ENCODE peak calls at places on chromosomes 7 and 10, in five cellular contexts. One of them, this sample, is unnamed.

GRCh38 chr7:30466266-30466665 is 12.3 kb downstream of the NOD1 start:
- DNase-seq in glutamatergic neuron: no peak
- DNase-seq in GM13976: no peak
- DNase-seq in lower lobe of right lung: no peak
- DNase-seq in BE2C: no peak
- DNase-seq in this sample: no peak

GRCh38 chr10:36515313-36515712 is 610.1 kb upstream of the ANKRD30A start:
- DNase-seq in lower lobe of right lung: no peak
- DNase-seq in GM13976: no peak
- DNase-seq in glutamatergic neuron: no peak
- DNase-seq in BE2C: peak
- DNase-seq in this sample: no peak

GRCh38 chr7:16396766-16397496 is 24.4 kb downstream of the CRPPA start:
- DNase-seq in GM13976: no peak
- DNase-seq in glutamatergic neuron: no peak
- DNase-seq in BE2C: no peak
- DNase-seq in lower lobe of right lung: no peak
- DNase-seq in this sample: no peak

GRCh38 chr7:75889223-75889825 is 10.5 kb downstream of the RHBDD2 start:
- DNase-seq in lower lobe of right lung: no peak
- DNase-seq in glutamatergic neuron: no peak
- DNase-seq in BE2C: no peak
- DNase-seq in GM13976: no peak
- DNase-seq in this sample: no peak

GRCh38 chr10:89278034-89278535 is 23.8 kb upstream of the IFIT2 start:
- DNase-seq in GM13976: no peak
- DNase-seq in glutamatergic neuron: no peak
- DNase-seq in lower lobe of right lung: no peak
- DNase-seq in BE2C: peak
- DNase-seq in this sample: no peak

GRCh38 chr7:115024276-115024675 is 102.4 kb downstream of the MDFIC start:
- DNase-seq in BE2C: no peak
- DNase-seq in glutamatergic neuron: no peak
- DNase-seq in lower lobe of right lung: no peak
- DNase-seq in GM13976: no peak
- DNase-seq in this sample: no peak

GRCh38 chr7:115406216-115406615 is 484.3 kb downstream of the MDFIC start:
- DNase-seq in GM13976: no peak
- DNase-seq in lower lobe of right lung: no peak
- DNase-seq in glutamatergic neuron: no peak
- DNase-seq in BE2C: no peak
- DNase-seq in this sample: no peak

GRCh38 chr10:70212277-70212676 is 21.0 kb downstream of the PPA1 start:
- DNase-seq in lower lobe of right lung: no peak
- DNase-seq in BE2C: no peak
- DNase-seq in glutamatergic neuron: no peak
- DNase-seq in GM13976: no peak
- DNase-seq in this sample: no peak

GRCh38 chr10:130936844-130937243 is 374.7 kb downstream of the TCERG1L start:
- DNase-seq in GM13976: no peak
- DNase-seq in lower lobe of right lung: no peak
- DNase-seq in glutamatergic neuron: no peak
- DNase-seq in BE2C: no peak
- DNase-seq in this sample: no peak

GRCh38 chr10:132697568-132698200 is 88.3 kb downstream of the NKX6-2 start:
- DNase-seq in glutamatergic neuron: no peak
- DNase-seq in GM13976: no peak
- DNase-seq in lower lobe of right lung: peak
- DNase-seq in BE2C: no peak
- DNase-seq in this sample: no peak

GRCh38 chr7:23472556-23472955 is 2.3 kb upstream of the IGF2BP3 start:
- DNase-seq in BE2C: no peak
- DNase-seq in glutamatergic neuron: no peak
- DNase-seq in GM13976: no peak
- DNase-seq in lower lobe of right lung: no peak
- DNase-seq in this sample: no peak

GRCh38 chr10:55400075-55400474 is 599.0 kb upstream of the PCDH15 start:
- DNase-seq in lower lobe of right lung: no peak
- DNase-seq in glutamatergic neuron: no peak
- DNase-seq in BE2C: no peak
- DNase-seq in GM13976: no peak
- DNase-seq in this sample: no peak

GRCh38 chr10:25758041-25758457 is 176.0 kb upstream of the MYO3A start:
- DNase-seq in lower lobe of right lung: no peak
- DNase-seq in BE2C: peak
- DNase-seq in glutamatergic neuron: peak
- DNase-seq in GM13976: peak
- DNase-seq in this sample: peak

GRCh38 chr10:76020629-76021028 is 589.2 kb downstream of the LRMDA start:
- DNase-seq in glutamatergic neuron: no peak
- DNase-seq in lower lobe of right lung: no peak
- DNase-seq in GM13976: no peak
- DNase-seq in BE2C: no peak
- DNase-seq in this sample: no peak

GRCh38 chr10:132296671-132297443 is 10.9 kb downstream of the STK32C start:
- DNase-seq in BE2C: no peak
- DNase-seq in glutamatergic neuron: peak
- DNase-seq in lower lobe of right lung: no peak
- DNase-seq in GM13976: no peak
- DNase-seq in this sample: no peak

GRCh38 chr7:149820622-149821190 is 17.5 kb upstream of the ZNF862 start:
- DNase-seq in BE2C: no peak
- DNase-seq in lower lobe of right lung: peak
- DNase-seq in GM13976: no peak
- DNase-seq in glutamatergic neuron: peak
- DNase-seq in this sample: no peak

GRCh38 chr7:95794917-95795515 is 22.7 kb downstream of the DYNC1I1 start:
- DNase-seq in lower lobe of right lung: no peak
- DNase-seq in glutamatergic neuron: no peak
- DNase-seq in GM13976: no peak
- DNase-seq in BE2C: peak
- DNase-seq in this sample: peak

GRCh38 chr10:69685802-69686585 is 55.9 kb downstream of the FAM241B start:
- DNase-seq in lower lobe of right lung: peak
- DNase-seq in BE2C: peak
- DNase-seq in glutamatergic neuron: no peak
- DNase-seq in GM13976: no peak
- DNase-seq in this sample: no peak

GRCh38 chr7:26155531-26156375 is 3.8 kb downstream of the NFE2L3 start:
- DNase-seq in BE2C: no peak
- DNase-seq in lower lobe of right lung: no peak
- DNase-seq in GM13976: no peak
- DNase-seq in glutamatergic neuron: no peak
- DNase-seq in this sample: no peak

DNA sequence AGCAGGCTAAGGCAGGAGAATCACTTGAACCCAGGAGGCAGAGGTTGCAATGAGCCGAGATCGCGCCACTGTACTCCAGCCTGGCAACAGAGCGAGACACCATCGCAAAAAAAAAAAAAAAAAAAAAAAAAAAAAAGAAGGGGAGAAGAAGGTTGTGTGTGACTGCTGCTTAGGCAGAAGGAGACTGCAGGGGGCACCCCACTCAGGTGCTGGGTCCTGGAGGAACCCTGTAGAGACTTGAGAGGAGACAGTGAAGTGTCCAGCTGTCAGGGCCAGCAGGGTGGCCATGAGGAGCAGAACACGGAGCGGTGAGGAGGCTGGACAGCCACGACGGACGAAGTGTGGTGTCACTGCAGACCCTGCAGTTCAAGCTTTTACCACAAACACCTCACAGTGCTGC is 99.0 kb upstream of the NMT2 start:
- DNase-seq in lower lobe of right lung: no peak
- DNase-seq in glutamatergic neuron: no peak
- DNase-seq in BE2C: no peak
- DNase-seq in GM13976: no peak
- DNase-seq in this sample: no peak
- TF ChIP-seq CTCF in lower lobe of right lung: no peak
- TF ChIP-seq CTCF in glutamatergic neuron: no peak
- TF ChIP-seq CTCF in BE2C: no peak
- TF ChIP-seq CTCF in GM13976: no peak
- TF ChIP-seq CTCF in this sample: no peak

GRCh38 chr10:59709472-59710125 is at the start of gene SLC16A9:
- DNase-seq in BE2C: peak
- DNase-seq in lower lobe of right lung: peak
- DNase-seq in GM13976: peak
- DNase-seq in glutamatergic neuron: peak
- DNase-seq in this sample: peak
- TF ChIP-seq CTCF in BE2C: peak
- TF ChIP-seq CTCF in lower lobe of right lung: peak
- TF ChIP-seq CTCF in GM13976: peak
- TF ChIP-seq CTCF in glutamatergic neuron: peak
- TF ChIP-seq CTCF in this sample: no peak

DNA sequence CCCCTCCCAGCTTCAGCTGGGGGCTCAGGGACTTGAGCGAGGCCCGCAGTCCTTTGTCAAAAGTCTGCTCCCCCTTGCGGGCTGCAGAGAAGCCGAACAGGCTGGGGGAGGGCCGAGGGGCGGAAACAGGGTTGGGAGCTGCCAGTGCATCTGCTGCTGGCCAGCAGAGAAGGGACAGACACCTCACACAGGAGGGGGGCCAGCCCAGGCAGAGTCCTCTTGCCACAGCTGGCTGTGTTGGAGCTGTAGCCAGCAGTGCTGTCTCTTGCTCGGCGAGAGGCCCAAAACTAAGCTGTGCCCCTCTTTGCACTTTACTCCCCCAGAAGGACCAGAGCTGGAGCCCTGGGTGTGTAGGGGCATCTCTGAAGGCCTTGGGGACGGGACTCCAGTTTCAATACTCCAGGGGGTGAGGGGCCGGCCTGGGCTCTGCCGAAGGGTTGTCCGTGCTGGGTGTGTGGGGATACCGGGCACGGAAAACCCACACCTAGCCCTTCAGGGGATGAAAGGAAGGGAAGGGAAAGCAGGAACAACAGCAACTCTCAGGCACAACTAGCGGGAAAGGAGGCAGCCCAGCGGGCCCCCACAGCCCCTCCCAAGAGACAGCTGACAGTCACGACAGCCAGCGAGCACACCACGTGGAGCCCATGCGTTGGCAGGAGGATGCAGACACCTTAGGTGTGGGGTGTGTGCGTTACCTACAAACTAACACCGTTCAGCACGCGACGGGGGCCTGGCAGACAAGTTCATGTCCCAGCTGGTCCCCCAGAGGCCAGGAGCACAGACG is 17.8 kb downstream of the YKT6 start:
- DNase-seq in GM13976: no peak
- DNase-seq in BE2C: no peak
- DNase-seq in lower lobe of right lung: peak
- DNase-seq in glutamatergic neuron: peak
- DNase-seq in this sample: peak
- TF ChIP-seq CTCF in GM13976: no peak
- TF ChIP-seq CTCF in BE2C: no peak
- TF ChIP-seq CTCF in lower lobe of right lung: no peak
- TF ChIP-seq CTCF in glutamatergic neuron: no peak
- TF ChIP-seq CTCF in this sample: no peak

DNA sequence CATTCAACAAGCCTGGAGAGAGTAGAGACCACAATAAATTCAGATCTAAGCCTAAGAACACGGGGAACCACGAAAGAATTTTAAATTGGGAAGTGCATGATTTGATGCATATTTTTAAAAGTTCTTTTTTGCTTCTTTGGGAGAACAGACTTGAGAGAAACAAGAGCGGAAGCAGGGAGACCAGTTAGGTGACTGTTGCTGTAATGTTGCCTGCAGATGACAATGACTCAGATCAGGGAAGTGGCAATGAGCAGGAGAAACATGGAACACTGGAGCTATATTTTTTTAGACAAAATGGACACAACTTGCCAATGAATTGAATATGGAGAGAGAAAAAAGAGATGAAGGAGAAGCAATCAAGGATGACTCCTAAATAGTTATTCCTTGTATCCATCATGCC is 125.1 kb downstream of the RAPGEF5 start:
- DNase-seq in lower lobe of right lung: no peak
- DNase-seq in GM13976: no peak
- DNase-seq in BE2C: no peak
- DNase-seq in glutamatergic neuron: no peak
- DNase-seq in this sample: no peak
- TF ChIP-seq CTCF in lower lobe of right lung: no peak
- TF ChIP-seq CTCF in GM13976: no peak
- TF ChIP-seq CTCF in BE2C: no peak
- TF ChIP-seq CTCF in glutamatergic neuron: no peak
- TF ChIP-seq CTCF in this sample: no peak

GRCh38 chr7:139827042-139827441 is 2.0 kb upstream of the TBXAS1 start:
- DNase-seq in BE2C: no peak
- DNase-seq in glutamatergic neuron: no peak
- DNase-seq in lower lobe of right lung: no peak
- DNase-seq in GM13976: no peak
- DNase-seq in this sample: no peak
- TF ChIP-seq CTCF in BE2C: peak
- TF ChIP-seq CTCF in glutamatergic neuron: no peak
- TF ChIP-seq CTCF in lower lobe of right lung: no peak
- TF ChIP-seq CTCF in GM13976: no peak
- TF ChIP-seq CTCF in this sample: no peak

DNA sequence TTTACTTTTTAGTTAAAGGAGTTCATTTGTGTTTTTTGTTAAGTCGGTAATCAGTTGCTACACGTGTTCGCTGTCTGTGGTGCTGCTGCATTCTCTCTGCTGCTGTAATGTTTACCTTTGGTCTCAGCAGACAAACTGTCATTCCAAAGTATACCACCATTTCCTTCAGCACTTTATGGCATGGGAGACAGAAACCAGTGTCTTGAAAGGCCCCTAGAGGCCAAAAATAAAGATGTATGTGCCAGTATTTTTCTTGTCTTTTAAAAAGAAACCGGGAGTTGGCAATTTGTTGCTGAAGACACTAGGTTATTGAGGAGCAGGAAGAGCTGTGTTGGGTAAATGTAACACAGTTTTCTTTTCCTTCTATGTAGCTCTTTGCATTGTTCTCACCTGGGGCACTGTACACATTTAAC is 24.1 kb downstream of the ZNF92 start:
- DNase-seq in glutamatergic neuron: no peak
- DNase-seq in lower lobe of right lung: no peak
- DNase-seq in GM13976: no peak
- DNase-seq in BE2C: no peak
- DNase-seq in this sample: no peak
- TF ChIP-seq CTCF in glutamatergic neuron: no peak
- TF ChIP-seq CTCF in lower lobe of right lung: no peak
- TF ChIP-seq CTCF in GM13976: no peak
- TF ChIP-seq CTCF in BE2C: no peak
- TF ChIP-seq CTCF in this sample: no peak

GRCh38 chr7:153948055-153948454 is 104.1 kb upstream of the DPP6 start:
- DNase-seq in lower lobe of right lung: no peak
- DNase-seq in GM13976: no peak
- DNase-seq in BE2C: no peak
- DNase-seq in glutamatergic neuron: no peak
- DNase-seq in this sample: no peak
- TF ChIP-seq CTCF in lower lobe of right lung: no peak
- TF ChIP-seq CTCF in GM13976: no peak
- TF ChIP-seq CTCF in BE2C: peak
- TF ChIP-seq CTCF in glutamatergic neuron: no peak
- TF ChIP-seq CTCF in this sample: no peak

This sample was measured in endothelial cell.